ENCODE peak calls at places on chromosomes 5 and 9, in nine cellular contexts. One of them, this sample, is unnamed.
A peak's percentile ranks its signal among the peaks of the same experiment; 100 is the strongest.

GRCh38 chr9:16361118-16361517 is 509.4 kb downstream of the BNC2 start:
- DNase-seq in HCT116: no peak
- DNase-seq in GM19239: no peak
- DNase-seq in HFF-Myc: no peak
- DNase-seq in erythroblast: no peak
- DNase-seq in right lobe of liver: no peak
- DNase-seq in naive thymus-derived CD8-positive, alpha-beta T cell: no peak
- DNase-seq in midbrain: no peak
- DNase-seq in NCI-H774: no peak
- DNase-seq in this sample: no peak

GRCh38 chr9:112631313-112631712 is 86.6 kb downstream of the INIP start:
- DNase-seq in HCT116: no peak
- DNase-seq in GM19239: no peak
- DNase-seq in HFF-Myc: no peak
- DNase-seq in erythroblast: no peak
- DNase-seq in right lobe of liver: no peak
- DNase-seq in naive thymus-derived CD8-positive, alpha-beta T cell: no peak
- DNase-seq in midbrain: no peak
- DNase-seq in NCI-H774: no peak
- DNase-seq in this sample: no peak

GRCh38 chr5:124634820-124635323 is 111.6 kb downstream of the ZNF608 start:
- DNase-seq in HCT116: no peak
- DNase-seq in GM19239: no peak
- DNase-seq in HFF-Myc: no peak
- DNase-seq in erythroblast: no peak
- DNase-seq in right lobe of liver: no peak
- DNase-seq in naive thymus-derived CD8-positive, alpha-beta T cell: no peak
- DNase-seq in midbrain: no peak
- DNase-seq in NCI-H774: no peak
- DNase-seq in this sample: no peak

GRCh38 chr5:72325566-72326297 is 5.6 kb downstream of the PTCD2 start:
- DNase-seq in HCT116: no peak
- DNase-seq in GM19239: no peak
- DNase-seq in HFF-Myc: no peak
- DNase-seq in erythroblast: no peak
- DNase-seq in right lobe of liver: no peak
- DNase-seq in naive thymus-derived CD8-positive, alpha-beta T cell: no peak
- DNase-seq in midbrain: no peak
- DNase-seq in NCI-H774: no peak
- DNase-seq in this sample: no peak

GRCh38 chr5:6480133-6481051 is 31.7 kb downstream of the UBE2QL1 start:
- DNase-seq in HCT116: no peak
- DNase-seq in GM19239: peak; percentile 28
- DNase-seq in HFF-Myc: no peak
- DNase-seq in erythroblast: no peak
- DNase-seq in right lobe of liver: no peak
- DNase-seq in naive thymus-derived CD8-positive, alpha-beta T cell: no peak
- DNase-seq in midbrain: no peak
- DNase-seq in NCI-H774: no peak
- DNase-seq in this sample: no peak

GRCh38 chr9:121772600-121773285 is 121.3 kb downstream of the DAB2IP start:
- DNase-seq in HCT116: no peak
- DNase-seq in GM19239: no peak
- DNase-seq in HFF-Myc: no peak
- DNase-seq in erythroblast: no peak
- DNase-seq in right lobe of liver: peak; percentile 64
- DNase-seq in naive thymus-derived CD8-positive, alpha-beta T cell: no peak
- DNase-seq in midbrain: peak; percentile 67
- DNase-seq in NCI-H774: no peak
- DNase-seq in this sample: no peak

GRCh38 chr5:392431-392988 is 50.5 kb upstream of the EXOC3 start:
- DNase-seq in HCT116: peak; percentile 8
- DNase-seq in GM19239: peak; percentile 90
- DNase-seq in HFF-Myc: no peak
- DNase-seq in erythroblast: no peak
- DNase-seq in right lobe of liver: no peak
- DNase-seq in naive thymus-derived CD8-positive, alpha-beta T cell: peak; percentile 66
- DNase-seq in midbrain: no peak
- DNase-seq in NCI-H774: no peak
- DNase-seq in this sample: no peak

GRCh38 chr5:24510523-24510988 is 134.2 kb downstream of the CDH10 start:
- DNase-seq in HCT116: no peak
- DNase-seq in GM19239: no peak
- DNase-seq in HFF-Myc: no peak
- DNase-seq in erythroblast: no peak
- DNase-seq in right lobe of liver: no peak
- DNase-seq in naive thymus-derived CD8-positive, alpha-beta T cell: no peak
- DNase-seq in midbrain: no peak
- DNase-seq in NCI-H774: no peak
- DNase-seq in this sample: no peak

GRCh38 chr5:150235548-150235895 is 45.7 kb downstream of the SLC6A7 start:
- DNase-seq in HCT116: no peak
- DNase-seq in GM19239: no peak
- DNase-seq in HFF-Myc: no peak
- DNase-seq in erythroblast: no peak
- DNase-seq in right lobe of liver: no peak
- DNase-seq in naive thymus-derived CD8-positive, alpha-beta T cell: no peak
- DNase-seq in midbrain: no peak
- DNase-seq in NCI-H774: no peak
- DNase-seq in this sample: no peak

GRCh38 chr9:125965421-125965820 is 218.2 kb downstream of the PBX3 start:
- DNase-seq in HCT116: no peak
- DNase-seq in GM19239: no peak
- DNase-seq in HFF-Myc: no peak
- DNase-seq in erythroblast: no peak
- DNase-seq in right lobe of liver: no peak
- DNase-seq in naive thymus-derived CD8-positive, alpha-beta T cell: no peak
- DNase-seq in midbrain: no peak
- DNase-seq in NCI-H774: no peak
- DNase-seq in this sample: no peak

GRCh38 chr5:176716320-176716719 is 69.0 kb downstream of the TSPAN17 start:
- DNase-seq in HCT116: peak; percentile 15
- DNase-seq in GM19239: no peak
- DNase-seq in HFF-Myc: peak; percentile 75
- DNase-seq in erythroblast: peak; percentile 19
- DNase-seq in right lobe of liver: no peak
- DNase-seq in naive thymus-derived CD8-positive, alpha-beta T cell: no peak
- DNase-seq in midbrain: no peak
- DNase-seq in NCI-H774: peak; percentile 5
- DNase-seq in this sample: no peak

GRCh38 chr9:114305189-114305555 is 17.7 kb upstream of the ORM1 start:
- DNase-seq in HCT116: no peak
- DNase-seq in GM19239: no peak
- DNase-seq in HFF-Myc: no peak
- DNase-seq in erythroblast: no peak
- DNase-seq in right lobe of liver: no peak
- DNase-seq in naive thymus-derived CD8-positive, alpha-beta T cell: no peak
- DNase-seq in midbrain: no peak
- DNase-seq in NCI-H774: no peak
- DNase-seq in this sample: no peak

GRCh38 chr9:114382951-114383865 is 4.6 kb downstream of the AKNA start:
- DNase-seq in HCT116: no peak
- DNase-seq in GM19239: no peak
- DNase-seq in HFF-Myc: no peak
- DNase-seq in erythroblast: no peak
- DNase-seq in right lobe of liver: peak; percentile 38
- DNase-seq in naive thymus-derived CD8-positive, alpha-beta T cell: peak; percentile 79
- DNase-seq in midbrain: peak; percentile 46
- DNase-seq in NCI-H774: no peak
- DNase-seq in this sample: no peak

GRCh38 chr5:132427285-132428146 is 58.0 kb downstream of the SLC22A5 start:
- DNase-seq in HCT116: no peak
- DNase-seq in GM19239: no peak
- DNase-seq in HFF-Myc: no peak
- DNase-seq in erythroblast: peak; percentile 52
- DNase-seq in right lobe of liver: peak; percentile 59
- DNase-seq in naive thymus-derived CD8-positive, alpha-beta T cell: peak; percentile 44
- DNase-seq in midbrain: no peak
- DNase-seq in NCI-H774: peak; percentile 73
- DNase-seq in this sample: peak; percentile 59

GRCh38 chr5:115432691-115433090 is 111.9 kb downstream of the FEM1C start:
- DNase-seq in HCT116: no peak
- DNase-seq in GM19239: no peak
- DNase-seq in HFF-Myc: no peak
- DNase-seq in erythroblast: no peak
- DNase-seq in right lobe of liver: no peak
- DNase-seq in naive thymus-derived CD8-positive, alpha-beta T cell: no peak
- DNase-seq in midbrain: no peak
- DNase-seq in NCI-H774: peak; percentile 75
- DNase-seq in this sample: peak; percentile 47

GRCh38 chr9:70073193-70073592 is 29.5 kb downstream of the MAMDC2 start:
- DNase-seq in HCT116: no peak
- DNase-seq in GM19239: no peak
- DNase-seq in HFF-Myc: no peak
- DNase-seq in erythroblast: no peak
- DNase-seq in right lobe of liver: no peak
- DNase-seq in naive thymus-derived CD8-positive, alpha-beta T cell: no peak
- DNase-seq in midbrain: no peak
- DNase-seq in NCI-H774: no peak
- DNase-seq in this sample: no peak

GRCh38 chr9:14573319-14573718 is 119.9 kb downstream of the ZDHHC21 start:
- DNase-seq in HCT116: no peak
- DNase-seq in GM19239: no peak
- DNase-seq in HFF-Myc: no peak
- DNase-seq in erythroblast: no peak
- DNase-seq in right lobe of liver: no peak
- DNase-seq in naive thymus-derived CD8-positive, alpha-beta T cell: no peak
- DNase-seq in midbrain: no peak
- DNase-seq in NCI-H774: no peak
- DNase-seq in this sample: peak; percentile 41

GRCh38 chr5:146221234-146221633 is 17.8 kb downstream of the RBM27 start:
- DNase-seq in HCT116: no peak
- DNase-seq in GM19239: no peak
- DNase-seq in HFF-Myc: no peak
- DNase-seq in erythroblast: no peak
- DNase-seq in right lobe of liver: no peak
- DNase-seq in naive thymus-derived CD8-positive, alpha-beta T cell: no peak
- DNase-seq in midbrain: no peak
- DNase-seq in NCI-H774: no peak
- DNase-seq in this sample: no peak

GRCh38 chr5:157547909-157548512 is 27.6 kb downstream of the ADAM19 start:
- DNase-seq in HCT116: no peak
- DNase-seq in GM19239: no peak
- DNase-seq in HFF-Myc: no peak
- DNase-seq in erythroblast: no peak
- DNase-seq in right lobe of liver: no peak
- DNase-seq in naive thymus-derived CD8-positive, alpha-beta T cell: no peak
- DNase-seq in midbrain: no peak
- DNase-seq in NCI-H774: no peak
- DNase-seq in this sample: no peak

GRCh38 chr9:109916316-109916715 is 136.3 kb downstream of the PALM2AKAP2 start:
- DNase-seq in HCT116: no peak
- DNase-seq in GM19239: no peak
- DNase-seq in HFF-Myc: no peak
- DNase-seq in erythroblast: no peak
- DNase-seq in right lobe of liver: no peak
- DNase-seq in naive thymus-derived CD8-positive, alpha-beta T cell: no peak
- DNase-seq in midbrain: no peak
- DNase-seq in NCI-H774: no peak
- DNase-seq in this sample: no peak

GRCh38 chr9:99085949-99086948 is 18.7 kb upstream of the TGFBR1 start:
- DNase-seq in HCT116: no peak
- DNase-seq in GM19239: no peak
- DNase-seq in HFF-Myc: no peak
- DNase-seq in erythroblast: no peak
- DNase-seq in right lobe of liver: no peak
- DNase-seq in naive thymus-derived CD8-positive, alpha-beta T cell: no peak
- DNase-seq in midbrain: no peak
- DNase-seq in NCI-H774: no peak
- DNase-seq in this sample: no peak

GRCh38 chr9:76271755-76272154 is 122.5 kb downstream of the RFK start:
- DNase-seq in HCT116: no peak
- DNase-seq in GM19239: no peak
- DNase-seq in HFF-Myc: no peak
- DNase-seq in erythroblast: no peak
- DNase-seq in right lobe of liver: no peak
- DNase-seq in naive thymus-derived CD8-positive, alpha-beta T cell: no peak
- DNase-seq in midbrain: no peak
- DNase-seq in NCI-H774: no peak
- DNase-seq in this sample: no peak

GRCh38 chr9:127092041-127092608 is 30.3 kb downstream of the ANGPTL2 start:
- DNase-seq in HCT116: no peak
- DNase-seq in GM19239: no peak
- DNase-seq in HFF-Myc: no peak
- DNase-seq in erythroblast: no peak
- DNase-seq in right lobe of liver: no peak
- DNase-seq in naive thymus-derived CD8-positive, alpha-beta T cell: no peak
- DNase-seq in midbrain: no peak
- DNase-seq in NCI-H774: no peak
- DNase-seq in this sample: no peak

GRCh38 chr5:90434116-90434714 is 24.7 kb upstream of the CETN3 start:
- DNase-seq in HCT116: peak; percentile 31
- DNase-seq in GM19239: no peak
- DNase-seq in HFF-Myc: no peak
- DNase-seq in erythroblast: peak; percentile 69
- DNase-seq in right lobe of liver: peak; percentile 28
- DNase-seq in naive thymus-derived CD8-positive, alpha-beta T cell: peak; percentile 49
- DNase-seq in midbrain: peak; percentile 30
- DNase-seq in NCI-H774: no peak
- DNase-seq in this sample: no peak

GRCh38 chr9:35908484-35909125 is 685 bp upstream of the SPAAR start:
- DNase-seq in HCT116: no peak
- DNase-seq in GM19239: no peak
- DNase-seq in HFF-Myc: peak; percentile 33
- DNase-seq in erythroblast: no peak
- DNase-seq in right lobe of liver: no peak
- DNase-seq in naive thymus-derived CD8-positive, alpha-beta T cell: no peak
- DNase-seq in midbrain: no peak
- DNase-seq in NCI-H774: no peak
- DNase-seq in this sample: no peak

GRCh38 chr9:87498046-87498815 is 564 bp downstream of the DAPK1 start:
- DNase-seq in HCT116: no peak
- DNase-seq in GM19239: no peak
- DNase-seq in HFF-Myc: no peak
- DNase-seq in erythroblast: peak; percentile 84
- DNase-seq in right lobe of liver: peak; percentile 64
- DNase-seq in naive thymus-derived CD8-positive, alpha-beta T cell: no peak
- DNase-seq in midbrain: peak; percentile 64
- DNase-seq in NCI-H774: no peak
- DNase-seq in this sample: no peak

GRCh38 chr5:57488308-57488955 is 5.8 kb upstream of the ACTBL2 start:
- DNase-seq in HCT116: no peak
- DNase-seq in GM19239: no peak
- DNase-seq in HFF-Myc: peak; percentile 90
- DNase-seq in erythroblast: no peak
- DNase-seq in right lobe of liver: no peak
- DNase-seq in naive thymus-derived CD8-positive, alpha-beta T cell: no peak
- DNase-seq in midbrain: no peak
- DNase-seq in NCI-H774: no peak
- DNase-seq in this sample: no peak

GRCh38 chr5:8650197-8650596 is 781.2 kb downstream of the MTRR start:
- DNase-seq in HCT116: no peak
- DNase-seq in GM19239: no peak
- DNase-seq in HFF-Myc: no peak
- DNase-seq in erythroblast: no peak
- DNase-seq in right lobe of liver: no peak
- DNase-seq in naive thymus-derived CD8-positive, alpha-beta T cell: no peak
- DNase-seq in midbrain: no peak
- DNase-seq in NCI-H774: no peak
- DNase-seq in this sample: no peak

GRCh38 chr9:93297659-93298497 is 113.9 kb downstream of the WNK2 start:
- DNase-seq in HCT116: no peak
- DNase-seq in GM19239: no peak
- DNase-seq in HFF-Myc: no peak
- DNase-seq in erythroblast: no peak
- DNase-seq in right lobe of liver: no peak
- DNase-seq in naive thymus-derived CD8-positive, alpha-beta T cell: no peak
- DNase-seq in midbrain: no peak
- DNase-seq in NCI-H774: peak; percentile 35
- DNase-seq in this sample: peak; percentile 51

GRCh38 chr5:64462391-64462790 is 43.4 kb upstream of the RGS7BP start:
- DNase-seq in HCT116: no peak
- DNase-seq in GM19239: no peak
- DNase-seq in HFF-Myc: no peak
- DNase-seq in erythroblast: no peak
- DNase-seq in right lobe of liver: no peak
- DNase-seq in naive thymus-derived CD8-positive, alpha-beta T cell: no peak
- DNase-seq in midbrain: no peak
- DNase-seq in NCI-H774: no peak
- DNase-seq in this sample: no peak

This sample was measured in DMS153.